ENCODE peak calls at places on chromosomes 11 and 22, in eight cellular contexts. One of them, this sample, is unnamed.

GRCh38 chr22:50303848-50304527 is 3.5 kb downstream of the PLXNB2 start:
- DNase-seq in colonic mucosa: peak; percentile 77
- DNase-seq in kidney: peak; percentile 91
- DNase-seq in lung: peak; percentile 67
- DNase-seq in PC-3: peak; percentile 50
- DNase-seq in left lung: no peak
- DNase-seq in pancreas: peak; percentile 73
- DNase-seq in body of pancreas: peak; percentile 73
- DNase-seq in this sample: peak; percentile 49

GRCh38 chr11:78414321-78415051 is 3.1 kb downstream of the GAB2 start:
- DNase-seq in colonic mucosa: no peak
- DNase-seq in body of pancreas: no peak
- DNase-seq in pancreas: no peak
- DNase-seq in PC-3: peak; percentile 64
- DNase-seq in lung: no peak
- DNase-seq in left lung: no peak
- DNase-seq in kidney: no peak
- DNase-seq in this sample: no peak

GRCh38 chr22:33438273-33438672 is 380.1 kb upstream of the SYN3 start:
- DNase-seq in lung: no peak
- DNase-seq in PC-3: peak; percentile 45
- DNase-seq in pancreas: no peak
- DNase-seq in body of pancreas: no peak
- DNase-seq in kidney: no peak
- DNase-seq in left lung: no peak
- DNase-seq in colonic mucosa: no peak
- DNase-seq in this sample: no peak

GRCh38 chr11:32510039-32510438 is 73.6 kb upstream of the EIF3M start:
- DNase-seq in pancreas: no peak
- DNase-seq in kidney: no peak
- DNase-seq in lung: no peak
- DNase-seq in colonic mucosa: no peak
- DNase-seq in left lung: no peak
- DNase-seq in body of pancreas: no peak
- DNase-seq in PC-3: no peak
- DNase-seq in this sample: no peak

GRCh38 chr11:61888043-61888442 is 3.3 kb downstream of the FADS3 start:
- DNase-seq in body of pancreas: peak; percentile 79
- DNase-seq in PC-3: peak; percentile 47
- DNase-seq in pancreas: peak; percentile 63
- DNase-seq in colonic mucosa: no peak
- DNase-seq in lung: peak; percentile 68
- DNase-seq in left lung: no peak
- DNase-seq in kidney: peak; percentile 93
- DNase-seq in this sample: no peak

GRCh38 chr22:38924197-38924952 is 33.0 kb upstream of the APOBEC3A start:
- DNase-seq in colonic mucosa: peak; percentile 90
- DNase-seq in PC-3: peak; percentile 93
- DNase-seq in left lung: no peak
- DNase-seq in lung: peak; percentile 89
- DNase-seq in body of pancreas: peak; percentile 96
- DNase-seq in pancreas: peak; percentile 93
- DNase-seq in kidney: peak; percentile 94
- DNase-seq in this sample: peak; percentile 79

GRCh38 chr22:39469681-39470461 is 13.1 kb downstream of the MGAT3 start:
- DNase-seq in lung: no peak
- DNase-seq in left lung: no peak
- DNase-seq in body of pancreas: no peak
- DNase-seq in kidney: no peak
- DNase-seq in colonic mucosa: peak; percentile 59
- DNase-seq in pancreas: no peak
- DNase-seq in PC-3: no peak
- DNase-seq in this sample: no peak

GRCh38 chr22:19663821-19664325 is 50.4 kb upstream of the SEPTIN5 start:
- DNase-seq in lung: no peak
- DNase-seq in body of pancreas: peak; percentile 31
- DNase-seq in kidney: peak; percentile 91
- DNase-seq in colonic mucosa: no peak
- DNase-seq in pancreas: no peak
- DNase-seq in left lung: no peak
- DNase-seq in PC-3: no peak
- DNase-seq in this sample: no peak

GRCh38 chr11:2886191-2886894 is 768 bp upstream of the CDKN1C start:
- DNase-seq in kidney: peak; percentile 89
- DNase-seq in body of pancreas: no peak
- DNase-seq in pancreas: peak; percentile 65
- DNase-seq in lung: no peak
- DNase-seq in colonic mucosa: no peak
- DNase-seq in left lung: peak; percentile 87
- DNase-seq in PC-3: no peak
- DNase-seq in this sample: no peak

GRCh38 chr11:45146072-45147016 is at the start of gene PRDM11:
- DNase-seq in pancreas: peak; percentile 87
- DNase-seq in body of pancreas: peak; percentile 79
- DNase-seq in kidney: peak; percentile 91
- DNase-seq in left lung: no peak
- DNase-seq in colonic mucosa: peak; percentile 46
- DNase-seq in PC-3: peak; percentile 78
- DNase-seq in lung: peak; percentile 71
- DNase-seq in this sample: no peak

GRCh38 chr22:36587289-36588154 is 58.6 kb upstream of the EIF3D start:
- DNase-seq in kidney: peak; percentile 9
- DNase-seq in left lung: no peak
- DNase-seq in PC-3: peak; percentile 67
- DNase-seq in body of pancreas: no peak
- DNase-seq in lung: no peak
- DNase-seq in colonic mucosa: no peak
- DNase-seq in pancreas: no peak
- DNase-seq in this sample: no peak

GRCh38 chr11:48055292-48056132 is 75.2 kb downstream of the PTPRJ start:
- DNase-seq in PC-3: peak; percentile 96
- DNase-seq in pancreas: no peak
- DNase-seq in colonic mucosa: peak; percentile 71
- DNase-seq in body of pancreas: peak; percentile 54
- DNase-seq in kidney: peak; percentile 72
- DNase-seq in left lung: no peak
- DNase-seq in lung: peak; percentile 48
- DNase-seq in this sample: peak; percentile 97

GRCh38 chr22:46774456-46775363 is 12.3 kb downstream of the TBC1D22A start:
- DNase-seq in kidney: peak; percentile 66
- DNase-seq in left lung: peak; percentile 76
- DNase-seq in pancreas: no peak
- DNase-seq in lung: no peak
- DNase-seq in PC-3: no peak
- DNase-seq in colonic mucosa: no peak
- DNase-seq in body of pancreas: no peak
- DNase-seq in this sample: no peak

GRCh38 chr11:6992457-6993431 is 27.4 kb downstream of the ZNF214 start:
- DNase-seq in body of pancreas: no peak
- DNase-seq in left lung: no peak
- DNase-seq in lung: no peak
- DNase-seq in pancreas: no peak
- DNase-seq in kidney: no peak
- DNase-seq in colonic mucosa: no peak
- DNase-seq in PC-3: peak; percentile 82
- DNase-seq in this sample: peak; percentile 6

GRCh38 chr11:130592056-130592455 is 143.6 kb downstream of the ADAMTS15 start:
- DNase-seq in pancreas: no peak
- DNase-seq in colonic mucosa: no peak
- DNase-seq in left lung: no peak
- DNase-seq in PC-3: peak; percentile 53
- DNase-seq in body of pancreas: no peak
- DNase-seq in kidney: no peak
- DNase-seq in lung: no peak
- DNase-seq in this sample: no peak

GRCh38 chr11:58576792-58577440 is 1.3 kb upstream of the LPXN start:
- DNase-seq in kidney: no peak
- DNase-seq in PC-3: peak; percentile 44
- DNase-seq in body of pancreas: no peak
- DNase-seq in pancreas: no peak
- DNase-seq in left lung: no peak
- DNase-seq in lung: no peak
- DNase-seq in colonic mucosa: no peak
- DNase-seq in this sample: no peak
- TF ChIP-seq CTCF in kidney: peak; percentile 28
- TF ChIP-seq CTCF in PC-3: peak; percentile 72
- TF ChIP-seq CTCF in body of pancreas: no peak
- TF ChIP-seq CTCF in pancreas: no peak
- TF ChIP-seq CTCF in left lung: peak; percentile 7
- TF ChIP-seq CTCF in lung: no peak
- TF ChIP-seq CTCF in colonic mucosa: peak; percentile 47
- TF ChIP-seq CTCF in this sample: peak; percentile 52

GRCh38 chr11:109957000-109957399 is 136.2 kb upstream of the ZC3H12C start:
- DNase-seq in lung: no peak
- DNase-seq in left lung: no peak
- DNase-seq in body of pancreas: no peak
- DNase-seq in colonic mucosa: no peak
- DNase-seq in pancreas: no peak
- DNase-seq in kidney: no peak
- DNase-seq in PC-3: no peak
- DNase-seq in this sample: no peak
- H3K4me3 ChIP-seq in lung: no peak overlapping the region
- H3K4me3 ChIP-seq in left lung: no peak overlapping the region
- H3K4me3 ChIP-seq in body of pancreas: no peak overlapping the region
- H3K4me3 ChIP-seq in colonic mucosa: no peak overlapping the region
- H3K4me3 ChIP-seq in pancreas: no peak overlapping the region
- H3K4me3 ChIP-seq in kidney: no peak overlapping the region
- H3K4me3 ChIP-seq in PC-3: no peak overlapping the region
- H3K4me3 ChIP-seq in this sample: no peak overlapping the region

GRCh38 chr22:34639911-34640310 is 426.0 kb upstream of the ISX start:
- DNase-seq in PC-3: no peak
- DNase-seq in body of pancreas: no peak
- DNase-seq in pancreas: no peak
- DNase-seq in lung: no peak
- DNase-seq in left lung: no peak
- DNase-seq in colonic mucosa: no peak
- DNase-seq in kidney: no peak
- DNase-seq in this sample: no peak

GRCh38 chr22:34645375-34645774 is 420.6 kb upstream of the ISX start:
- DNase-seq in body of pancreas: no peak
- DNase-seq in pancreas: no peak
- DNase-seq in colonic mucosa: no peak
- DNase-seq in PC-3: no peak
- DNase-seq in lung: no peak
- DNase-seq in kidney: no peak
- DNase-seq in left lung: no peak
- DNase-seq in this sample: no peak
- TF ChIP-seq CTCF in body of pancreas: no peak
- TF ChIP-seq CTCF in pancreas: no peak
- TF ChIP-seq CTCF in colonic mucosa: no peak
- TF ChIP-seq CTCF in PC-3: no peak
- TF ChIP-seq CTCF in lung: no peak
- TF ChIP-seq CTCF in kidney: no peak
- TF ChIP-seq CTCF in left lung: no peak
- TF ChIP-seq CTCF in this sample: peak; percentile 8

GRCh38 chr11:103380031-103380430 is 270.8 kb downstream of the DYNC2H1 start:
- DNase-seq in kidney: no peak
- DNase-seq in lung: no peak
- DNase-seq in body of pancreas: no peak
- DNase-seq in PC-3: peak; percentile 27
- DNase-seq in colonic mucosa: no peak
- DNase-seq in pancreas: no peak
- DNase-seq in left lung: no peak
- DNase-seq in this sample: no peak

GRCh38 chr11:103378931-103379330 is 269.7 kb downstream of the DYNC2H1 start:
- DNase-seq in pancreas: no peak
- DNase-seq in left lung: no peak
- DNase-seq in colonic mucosa: no peak
- DNase-seq in body of pancreas: no peak
- DNase-seq in PC-3: no peak
- DNase-seq in kidney: no peak
- DNase-seq in lung: no peak
- DNase-seq in this sample: no peak

DNA sequence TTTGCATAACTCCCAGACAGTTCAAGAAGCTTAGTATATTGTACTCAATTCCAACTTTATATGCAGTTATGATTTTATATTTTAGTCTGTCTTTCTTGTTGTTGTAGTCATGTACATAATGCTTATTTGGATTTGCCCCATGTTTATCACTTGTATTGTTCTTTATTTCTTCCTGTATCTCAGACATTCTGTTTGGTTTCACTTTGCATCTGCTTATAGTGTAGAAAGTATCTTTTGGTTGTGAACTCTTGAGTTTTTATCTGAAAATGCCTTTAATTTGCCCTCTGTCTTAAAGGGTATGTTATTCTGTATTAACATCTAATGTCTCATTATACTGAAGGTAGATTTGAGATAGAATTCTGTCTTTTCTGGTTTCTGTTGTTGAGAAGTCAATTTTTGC is 275.4 kb downstream of the DYNC2H1 start:
- DNase-seq in body of pancreas: no peak
- DNase-seq in left lung: no peak
- DNase-seq in kidney: no peak
- DNase-seq in lung: no peak
- DNase-seq in colonic mucosa: no peak
- DNase-seq in PC-3: no peak
- DNase-seq in pancreas: no peak
- DNase-seq in this sample: no peak
- H3K4me3 ChIP-seq in body of pancreas: no peak overlapping the region
- H3K4me3 ChIP-seq in left lung: no peak overlapping the region
- H3K4me3 ChIP-seq in kidney: peak overlapping the region; percentile 23
- H3K4me3 ChIP-seq in lung: no peak overlapping the region
- H3K4me3 ChIP-seq in colonic mucosa: no peak overlapping the region
- H3K4me3 ChIP-seq in PC-3: no peak overlapping the region
- H3K4me3 ChIP-seq in pancreas: no peak overlapping the region
- H3K4me3 ChIP-seq in this sample: no peak overlapping the region

DNA sequence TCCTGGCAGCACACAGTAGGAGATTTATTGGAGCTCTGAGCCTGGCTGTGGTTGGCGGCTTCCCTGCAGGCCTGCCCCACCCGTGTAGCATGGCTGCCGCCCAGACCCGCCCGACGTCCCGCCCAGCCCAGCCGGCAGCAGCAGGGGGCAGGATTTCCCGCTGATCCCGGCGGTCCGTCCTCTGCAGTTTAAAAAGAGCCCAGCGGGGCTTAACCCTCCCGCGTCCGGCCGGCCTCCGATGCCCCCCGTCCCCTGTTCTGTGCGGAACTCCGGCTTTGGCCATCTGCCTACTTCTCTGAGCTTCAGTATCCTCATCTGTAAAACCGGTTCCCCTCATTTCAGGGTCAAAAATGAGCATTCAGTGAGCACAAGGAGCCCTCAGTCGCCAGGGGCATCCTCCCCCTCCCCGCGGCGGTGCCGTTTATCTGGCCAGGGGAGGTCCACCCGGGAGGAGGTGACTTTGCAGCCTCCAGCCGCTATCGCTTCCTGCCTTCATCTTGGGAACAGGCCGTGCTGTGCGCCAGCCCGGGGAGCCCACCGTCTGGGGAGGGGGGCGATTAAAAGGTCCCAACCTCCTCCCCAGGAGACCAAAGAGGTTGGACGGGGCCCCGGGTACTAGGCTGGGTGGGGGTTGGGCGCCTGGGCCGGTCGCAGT is at the start of gene GAS2L1:
- DNase-seq in left lung: peak; percentile 93
- DNase-seq in lung: peak; percentile 77
- DNase-seq in kidney: peak; percentile 94
- DNase-seq in body of pancreas: peak; percentile 79
- DNase-seq in PC-3: peak; percentile 70
- DNase-seq in colonic mucosa: peak; percentile 90
- DNase-seq in pancreas: peak; percentile 85
- DNase-seq in this sample: no peak
- TF ChIP-seq CTCF in left lung: peak; percentile 64
- TF ChIP-seq CTCF in lung: peak; percentile 41
- TF ChIP-seq CTCF in kidney: peak; percentile 63
- TF ChIP-seq CTCF in body of pancreas: peak; percentile 54
- TF ChIP-seq CTCF in PC-3: peak; percentile 49
- TF ChIP-seq CTCF in colonic mucosa: peak; percentile 54
- TF ChIP-seq CTCF in pancreas: peak; percentile 32
- TF ChIP-seq CTCF in this sample: peak; percentile 60

This sample was measured in LNCaP clone FGC.